ENCODE peak calls at places on chromosomes 13 and 19, in ten cellular contexts. I is brain microvascular endothelial cell, U is SK-N-SH, H is prostate gland, T is heart right ventricle, V is lower lobe of right lung, Y is H1, P is left lung, Z is fibroblast of lung, L is vagina. Q is an unnamed sample.
A peak's percentile ranks its signal among the peaks of the same experiment; 100 is the strongest.

GRCh38 chr13:112892759-112893569 is 76.0 kb upstream of the MCF2L start:
- DNase-seq in I (no peak), U (no peak), H (no peak), T (no peak), V (peak; percentile 47), Y (no peak), P (peak; percentile 68), Z (no peak), L (no peak), Q (no peak)

GRCh38 chr19:55688422-55689218 is 13.6 kb downstream of the EPN1 start:
- DNase-seq in I (no peak), U (no peak), H (no peak), T (no peak), V (peak; percentile 36), Y (no peak), P (peak; percentile 76), Z (no peak), L (no peak), Q (peak; percentile 18)

GRCh38 chr13:75633285-75633684 is 2.8 kb upstream of the LMO7 start:
- DNase-seq in I (peak; percentile 85), U (no peak), H (no peak), T (no peak), V (no peak), Y (no peak), P (no peak), Z (peak; percentile 71), L (no peak), Q (no peak)

GRCh38 chr19:34269081-34269480 is 14.7 kb downstream of the GARRE1 start:
- DNase-seq in I (no peak), U (no peak), H (no peak), T (no peak), V (no peak), Y (no peak), P (no peak), Z (no peak), L (no peak), Q (no peak)

GRCh38 chr19:35090795-35091214 is 24.8 kb upstream of the FXYD3 start:
- DNase-seq in I (no peak), U (no peak), H (no peak), T (no peak), V (no peak), Y (no peak), P (peak; percentile 75), Z (no peak), L (no peak), Q (no peak)

GRCh38 chr13:30744056-30744684 is 8.8 kb downstream of the ALOX5AP start:
- DNase-seq in I (peak; percentile 65), U (no peak), H (peak; percentile 10), T (no peak), V (peak; percentile 73), Y (no peak), P (peak; percentile 83), Z (peak; percentile 60), L (no peak), Q (peak; percentile 81)

GRCh38 chr13:74290324-74290773 is 156.1 kb upstream of the KLF12 start:
- DNase-seq in I (peak; percentile 78), U (peak; percentile 47), H (peak; percentile 38), T (peak; percentile 55), V (no peak), Y (no peak), P (no peak), Z (peak; percentile 77), L (no peak), Q (peak; percentile 33)

GRCh38 chr13:20814224-20814910 is 40.6 kb upstream of the EEF1AKMT1 start:
- DNase-seq in I (peak; percentile 95), U (peak; percentile 58), H (peak; percentile 30), T (peak; percentile 83), V (peak; percentile 85), Y (no peak), P (peak; percentile 82), Z (peak; percentile 96), L (peak; percentile 89), Q (no peak)

GRCh38 chr13:79385694-79386093 is 20.4 kb downstream of the RBM26 start:
- DNase-seq in I (no peak), U (no peak), H (no peak), T (no peak), V (no peak), Y (no peak), P (no peak), Z (no peak), L (no peak), Q (peak; percentile 48)

GRCh38 chr13:51934461-51935087 is 72.8 kb downstream of the CCDC70 start:
- DNase-seq in I (no peak), U (no peak), H (no peak), T (no peak), V (no peak), Y (no peak), P (no peak), Z (no peak), L (no peak), Q (no peak)

GRCh38 chr19:4430760-4431159 is 26.8 kb downstream of the UBXN6 start:
- DNase-seq in I (no peak), U (no peak), H (no peak), T (no peak), V (peak; percentile 56), Y (no peak), P (no peak), Z (no peak), L (no peak), Q (no peak)

GRCh38 chr13:97849305-97849704 is 104.2 kb upstream of the IPO5 start:
- DNase-seq in I (no peak), U (peak; percentile 15), H (no peak), T (no peak), V (no peak), Y (no peak), P (no peak), Z (peak; percentile 37), L (no peak), Q (no peak)

GRCh38 chr19:44808463-44809371 is at the start of gene BCAM:
- DNase-seq in I (no peak), U (peak; percentile 97), H (peak; percentile 71), T (peak; percentile 87), V (peak; percentile 83), Y (no peak), P (peak; percentile 87), Z (peak; percentile 70), L (no peak), Q (no peak)

GRCh38 chr13:26503826-26504594 is 53.5 kb upstream of the WASF3 start:
- DNase-seq in I (no peak), U (no peak), H (no peak), T (no peak), V (no peak), Y (no peak), P (no peak), Z (no peak), L (no peak), Q (no peak)

GRCh38 chr19:53580871-53581835 is 43.2 kb downstream of the ZNF331 start:
- DNase-seq in I (no peak), U (no peak), H (no peak), T (no peak), V (no peak), Y (no peak), P (no peak), Z (no peak), L (no peak), Q (no peak)

GRCh38 chr13:106177146-106177545 is 358.3 kb downstream of the EFNB2 start:
- DNase-seq in I (no peak), U (no peak), H (no peak), T (no peak), V (no peak), Y (no peak), P (no peak), Z (no peak), L (no peak), Q (no peak)

GRCh38 chr19:4678881-4679379 is 8.8 kb upstream of the MYDGF start:
- DNase-seq in I (peak; percentile 5), U (peak; percentile 81), H (no peak), T (no peak), V (no peak), Y (peak; percentile 96), P (no peak), Z (peak; percentile 33), L (no peak), Q (no peak)

GRCh38 chr19:12899891-12900518 is 9.0 kb downstream of the GCDH start:
- DNase-seq in I (no peak), U (no peak), H (no peak), T (no peak), V (no peak), Y (no peak), P (no peak), Z (no peak), L (no peak), Q (peak; percentile 61)

DNA sequence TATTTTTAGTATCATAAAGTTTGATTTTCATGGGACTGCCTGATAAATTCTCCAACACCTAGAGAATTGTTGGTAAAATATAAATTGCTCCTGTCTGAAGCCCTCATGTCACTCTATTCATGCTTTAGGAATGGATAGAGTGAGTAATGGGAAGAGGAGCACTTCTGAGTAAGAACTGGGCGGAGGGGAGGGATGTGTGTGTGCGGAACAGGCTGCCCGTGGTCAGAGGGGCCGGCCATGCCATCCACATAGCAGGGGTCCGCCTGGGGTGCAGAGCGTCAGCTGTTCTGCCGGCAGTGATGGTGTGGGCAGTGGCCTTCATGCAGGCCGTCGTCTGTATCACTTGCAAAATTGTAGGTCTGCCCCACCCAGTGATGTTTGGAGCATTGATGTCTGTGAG is 49.7 kb upstream of the TEX29 start:
- DNase-seq in I (peak; percentile 70), U (no peak), H (no peak), T (no peak), V (no peak), Y (no peak), P (no peak), Z (peak; percentile 52), L (no peak), Q (no peak)
- H3K36me3 ChIP-seq in I (peaks cover 34% of the 10 kb centered on the region), U (peaks cover 70% of the 10 kb centered on the region), H (no peaks in the 10 kb centered on the region), T (peaks cover 86% of the 10 kb centered on the region), V (peaks cover 83% of the 10 kb centered on the region), Y (peaks cover 13% of the 10 kb centered on the region), P (peaks cover 94% of the 10 kb centered on the region), Z (peaks cover 3% of the 10 kb centered on the region), L (peaks cover 27% of the 10 kb centered on the region), Q (peaks cover 38% of the 10 kb centered on the region)

GRCh38 chr19:7535035-7535992 is at the start of gene PNPLA6:
- DNase-seq in I (peak; percentile 94), U (peak; percentile 97), H (peak; percentile 96), T (peak; percentile 96), V (peak; percentile 98), Y (peak; percentile 71), P (peak; percentile 98), Z (peak; percentile 93), L (peak; percentile 94), Q (peak; percentile 94)
- TF ChIP-seq CTCF in I (no peak), U (no peak), H (no peak), T (no peak), V (no peak), Y (no peak), P (no peak), Z (no peak), L (no peak), Q (no peak)

DNA sequence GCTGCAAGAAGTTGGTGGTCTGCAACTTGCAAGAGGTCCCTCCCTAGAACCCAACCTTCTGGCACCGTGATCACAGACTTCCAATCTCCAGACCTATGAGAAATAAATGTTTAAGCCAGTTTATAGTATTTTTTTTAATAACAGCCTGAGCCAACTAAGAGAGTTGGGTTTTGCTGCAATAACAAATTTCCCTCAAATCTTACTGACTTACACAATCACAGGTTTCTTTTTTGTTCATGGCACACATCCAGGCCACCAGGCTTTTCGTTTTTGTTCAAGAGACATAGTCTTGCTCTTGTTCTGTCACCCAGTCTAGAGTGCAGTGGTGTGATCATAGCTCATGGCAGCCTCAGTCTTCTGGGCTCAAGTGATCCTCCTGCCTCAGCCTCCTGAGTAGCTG is 2.0 kb upstream of the SELENOV start:
- DNase-seq in I (no peak), U (no peak), H (no peak), T (no peak), V (no peak), Y (no peak), P (no peak), Z (no peak), L (no peak), Q (no peak)
- H3K27me3 ChIP-seq in I (peaks cover 34% of the 10 kb centered on the region), U (peaks cover 21% of the 10 kb centered on the region), H (peaks cover 7% of the 10 kb centered on the region), T (peaks cover 81% of the 10 kb centered on the region), V (peaks cover 92% of the 10 kb centered on the region), Y (peaks cover 10% of the 10 kb centered on the region), P (peaks cover 53% of the 10 kb centered on the region), Z (peaks cover 46% of the 10 kb centered on the region), L (peaks cover 5% of the 10 kb centered on the region), Q (no peaks in the 10 kb centered on the region)

GRCh38 chr19:13918726-13919411 is 12.9 kb downstream of the CC2D1A start:
- DNase-seq in I (no peak), U (peak; percentile 40), H (no peak), T (no peak), V (no peak), Y (no peak), P (no peak), Z (no peak), L (no peak), Q (no peak)
- H3K36me3 ChIP-seq in I (peaks cover 52% of the 10 kb centered on the region), U (peaks cover 21% of the 10 kb centered on the region), H (peaks cover 3% of the 10 kb centered on the region), T (peaks cover 98% of the 10 kb centered on the region), V (peaks cover 95% of the 10 kb centered on the region), Y (peaks cover 44% of the 10 kb centered on the region), P (peaks cover 95% of the 10 kb centered on the region), Z (peaks cover 18% of the 10 kb centered on the region), L (peaks cover 79% of the 10 kb centered on the region), Q (peaks cover 22% of the 10 kb centered on the region)

Q was measured in GM06990.